ENCODE peak calls at places on chromosomes 1 and 21, in seven cellular contexts. R is dorsolateral prefrontal cortex, D is gastrocnemius medialis, L is MM.1S, X is nephron progenitor cell, S is endothelial cell, O is fibroblast of mammary gland. Z is an unnamed sample.

GRCh38 chr1:234781241-234782056 is 171.5 kb upstream of the IRF2BP2 start:
- DNase-seq in R (no peak), D (no peak), L (no peak), X (no peak), S (no peak), O (no peak), Z (no peak)

GRCh38 chr1:15741183-15741850 is 982 bp upstream of the TMEM82 start:
- DNase-seq in R (peak), D (peak), L (peak), X (peak), S (peak), O (peak), Z (peak)

GRCh38 chr1:246151796-246152434 is 355.2 kb downstream of the SMYD3 start:
- DNase-seq in R (no peak), D (no peak), L (no peak), X (no peak), S (no peak), O (peak), Z (no peak)

GRCh38 chr1:191669629-191670028 is 488.6 kb upstream of the RGS18 start:
- DNase-seq in R (no peak), D (no peak), L (no peak), X (no peak), S (no peak), O (no peak), Z (no peak)

GRCh38 chr1:173570370-173571030 is 32.4 kb downstream of the SLC9C2 start:
- DNase-seq in R (no peak), D (no peak), L (peak), X (no peak), S (no peak), O (no peak), Z (no peak)

GRCh38 chr1:183302452-183303324 is 115.5 kb downstream of the NMNAT2 start:
- DNase-seq in R (no peak), D (no peak), L (no peak), X (no peak), S (no peak), O (peak), Z (no peak)

GRCh38 chr21:42159560-42160110 is 59.3 kb upstream of the ABCG1 start:
- DNase-seq in R (peak), D (no peak), L (no peak), X (no peak), S (no peak), O (no peak), Z (no peak)

GRCh38 chr1:168170552-168171508 is 7.9 kb upstream of the TIPRL start:
- DNase-seq in R (no peak), D (no peak), L (no peak), X (no peak), S (no peak), O (no peak), Z (no peak)

GRCh38 chr1:22710688-22711024 is at the start of gene EPHB2:
- DNase-seq in R (peak), D (no peak), L (no peak), X (peak), S (no peak), O (peak), Z (peak)

GRCh38 chr1:25879675-25880074 is 4.2 kb upstream of the PAQR7 start:
- DNase-seq in R (peak), D (no peak), L (no peak), X (no peak), S (no peak), O (no peak), Z (no peak)

GRCh38 chr1:67626495-67627235 is 58.3 kb upstream of the GADD45A start:
- DNase-seq in R (no peak), D (no peak), L (no peak), X (no peak), S (no peak), O (peak), Z (no peak)

GRCh38 chr1:30409476-30410152 is 313.8 kb downstream of the MATN1 start:
- DNase-seq in R (no peak), D (no peak), L (no peak), X (no peak), S (peak), O (no peak), Z (no peak)

GRCh38 chr1:164654200-164654599 is 95.2 kb downstream of the PBX1 start:
- DNase-seq in R (no peak), D (no peak), L (no peak), X (no peak), S (no peak), O (no peak), Z (no peak)

GRCh38 chr1:220803401-220804201 is 16.9 kb downstream of the MTARC1 start:
- DNase-seq in R (no peak), D (no peak), L (peak), X (peak), S (peak), O (peak), Z (no peak)

GRCh38 chr1:68047659-68048026 is 2.8 kb downstream of the DIRAS3 start:
- DNase-seq in R (no peak), D (no peak), L (no peak), X (no peak), S (no peak), O (no peak), Z (no peak)

GRCh38 chr1:195082183-195082582 is 1526.1 kb downstream of the KCNT2 start:
- DNase-seq in R (no peak), D (no peak), L (no peak), X (no peak), S (no peak), O (no peak), Z (no peak)

GRCh38 chr1:167454304-167454928 is 63.9 kb downstream of the CD247 start:
- DNase-seq in R (no peak), D (no peak), L (no peak), X (no peak), S (no peak), O (no peak), Z (no peak)

GRCh38 chr1:147748687-147749350 is 11.6 kb downstream of the GJA5 start:
- DNase-seq in R (no peak), D (no peak), L (no peak), X (no peak), S (no peak), O (peak), Z (no peak)

GRCh38 chr1:1846386-1846918 is 44.4 kb downstream of the GNB1 start:
- DNase-seq in R (peak), D (no peak), L (no peak), X (no peak), S (no peak), O (no peak), Z (no peak)

GRCh38 chr1:85607126-85607912 is 26.8 kb downstream of the CCN1 start:
- DNase-seq in R (no peak), D (no peak), L (no peak), X (peak), S (peak), O (peak), Z (no peak)

GRCh38 chr1:187433598-187433997 is 604.8 kb downstream of the PLA2G4A start:
- DNase-seq in R (no peak), D (no peak), L (no peak), X (no peak), S (no peak), O (peak), Z (no peak)

GRCh38 chr1:35507947-35508346 is 49.3 kb downstream of the KIAA0319L start:
- DNase-seq in R (no peak), D (no peak), L (no peak), X (no peak), S (no peak), O (no peak), Z (no peak)

GRCh38 chr1:1574721-1575537 is at the start of gene SSU72:
- DNase-seq in R (peak), D (peak), L (peak), X (peak), S (peak), O (peak), Z (peak)

GRCh38 chr1:67134692-67135091 is at the start of gene C1orf141:
- DNase-seq in R (no peak), D (no peak), L (no peak), X (peak), S (peak), O (peak), Z (peak)

GRCh38 chr1:41508290-41508689 is 23.8 kb upstream of the EDN2 start:
- DNase-seq in R (no peak), D (no peak), L (no peak), X (no peak), S (no peak), O (no peak), Z (peak)

GRCh38 chr1:156214024-156214748 is 1.4 kb downstream of the PMF1 start:
- DNase-seq in R (no peak), D (no peak), L (no peak), X (no peak), S (no peak), O (peak), Z (no peak)

GRCh38 chr1:180299486-180300246 is 69.6 kb downstream of the LHX4 start:
- DNase-seq in R (no peak), D (no peak), L (no peak), X (no peak), S (no peak), O (no peak), Z (no peak)

GRCh38 chr1:30407030-30407861 is 316.1 kb downstream of the MATN1 start:
- DNase-seq in R (no peak), D (no peak), L (no peak), X (no peak), S (no peak), O (no peak), Z (no peak)

GRCh38 chr1:240149488-240150094 is 57.9 kb downstream of the FMN2 start:
- DNase-seq in R (no peak), D (no peak), L (peak), X (peak), S (peak), O (peak), Z (peak)

GRCh38 chr1:19042675-19043578 is 86.5 kb upstream of the IFFO2 start:
- DNase-seq in R (peak), D (no peak), L (no peak), X (no peak), S (no peak), O (no peak), Z (no peak)

GRCh38 chr1:186900539-186901237 is 71.9 kb downstream of the PLA2G4A start:
- DNase-seq in R (no peak), D (no peak), L (no peak), X (no peak), S (no peak), O (peak), Z (no peak)

GRCh38 chr1:225498539-225499135 is 70.8 kb upstream of the LBR start:
- DNase-seq in R (no peak), D (no peak), L (no peak), X (no peak), S (no peak), O (peak), Z (no peak)

GRCh38 chr1:69673301-69673700 is 105.6 kb downstream of the LRRC7 start:
- DNase-seq in R (no peak), D (no peak), L (no peak), X (no peak), S (no peak), O (no peak), Z (no peak)

GRCh38 chr1:110133436-110133835 is 16.9 kb upstream of the SLC6A17 start:
- DNase-seq in R (no peak), D (no peak), L (no peak), X (no peak), S (no peak), O (peak), Z (no peak)

GRCh38 chr1:110130989-110131388 is 18.7 kb downstream of the UBL4B start:
- DNase-seq in R (no peak), D (no peak), L (no peak), X (no peak), S (no peak), O (no peak), Z (no peak)

GRCh38 chr1:110134050-110134595 is 16.2 kb upstream of the SLC6A17 start:
- DNase-seq in R (no peak), D (no peak), L (no peak), X (no peak), S (no peak), O (no peak), Z (no peak)

GRCh38 chr1:110132682-110133081 is 17.6 kb upstream of the SLC6A17 start:
- DNase-seq in R (no peak), D (no peak), L (no peak), X (no peak), S (no peak), O (no peak), Z (no peak)

GRCh38 chr1:110130113-110130591 is 17.9 kb downstream of the UBL4B start:
- DNase-seq in R (peak), D (no peak), L (no peak), X (peak), S (no peak), O (peak), Z (no peak)
- TF ChIP-seq CTCF in R (no peak), D (no peak), L (no peak), X (no peak), S (no peak), O (no peak), Z (peak)

GRCh38 chr1:203338335-203339036 is 12.4 kb downstream of the FMOD start:
- DNase-seq in R (peak), D (no peak), L (peak), X (peak), S (peak), O (peak), Z (peak)
- TF ChIP-seq CTCF in R (peak), D (peak), L (peak), X (peak), S (peak), O (peak), Z (peak)

GRCh38 chr21:36733857-36734256 is 34.9 kb downstream of the SIM2 start:
- DNase-seq in R (no peak), D (no peak), L (no peak), X (no peak), S (no peak), O (no peak), Z (no peak)

GRCh38 chr21:36730291-36731281 is 31.7 kb downstream of the SIM2 start:
- DNase-seq in R (no peak), D (no peak), L (no peak), X (no peak), S (no peak), O (no peak), Z (no peak)

GRCh38 chr21:36732761-36733160 is 33.8 kb downstream of the SIM2 start:
- DNase-seq in R (no peak), D (no peak), L (no peak), X (no peak), S (no peak), O (no peak), Z (no peak)

GRCh38 chr21:36734367-36735200 is 35.7 kb downstream of the SIM2 start:
- DNase-seq in R (no peak), D (no peak), L (no peak), X (no peak), S (no peak), O (no peak), Z (no peak)

GRCh38 chr21:36732217-36732616 is 33.3 kb downstream of the SIM2 start:
- DNase-seq in R (no peak), D (no peak), L (no peak), X (no peak), S (no peak), O (no peak), Z (no peak)
- TF ChIP-seq CTCF in R (no peak), D (no peak), L (no peak), X (no peak), S (no peak), O (no peak), Z (no peak)

DNA sequence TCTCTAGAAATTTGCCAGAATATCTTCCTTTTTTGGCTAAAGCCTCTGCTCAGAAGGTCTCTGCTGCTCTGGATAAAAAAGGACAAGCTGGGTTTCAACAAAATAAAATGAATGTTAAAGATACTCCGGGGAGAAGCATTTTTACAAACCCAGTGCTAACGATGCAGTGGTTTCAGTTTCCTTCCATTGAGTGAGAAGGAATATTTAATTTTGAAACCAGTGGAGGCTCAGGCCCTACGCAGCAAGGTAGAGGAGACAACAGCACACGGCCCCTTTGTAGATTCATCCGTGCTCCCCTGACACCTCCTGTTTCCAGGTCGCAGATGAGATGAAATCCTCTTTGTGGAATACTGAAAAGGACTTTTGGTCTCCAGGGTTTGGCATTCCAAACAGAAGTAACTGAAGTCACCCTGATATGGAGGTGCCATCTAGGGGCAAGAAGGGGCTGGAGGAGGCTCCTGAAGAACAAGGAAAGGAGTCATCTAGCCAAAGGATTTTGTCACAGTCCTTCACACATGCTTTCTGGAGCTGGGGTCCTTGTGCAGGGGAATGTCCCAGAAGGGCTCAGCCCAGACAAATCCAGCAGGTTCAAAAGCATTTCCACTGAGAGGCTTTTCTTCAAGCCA is 65.7 kb upstream of the SYT6 start:
- DNase-seq in R (no peak), D (no peak), L (no peak), X (no peak), S (no peak), O (peak), Z (no peak)
- TF ChIP-seq CTCF in R (no peak), D (peak), L (no peak), X (no peak), S (no peak), O (peak), Z (no peak)

GRCh38 chr1:216562383-216562782 is 139.1 kb upstream of the USH2A start:
- DNase-seq in R (no peak), D (no peak), L (no peak), X (no peak), S (no peak), O (no peak), Z (no peak)
- TF ChIP-seq CTCF in R (no peak), D (no peak), L (peak), X (peak), S (no peak), O (no peak), Z (no peak)

DNA sequence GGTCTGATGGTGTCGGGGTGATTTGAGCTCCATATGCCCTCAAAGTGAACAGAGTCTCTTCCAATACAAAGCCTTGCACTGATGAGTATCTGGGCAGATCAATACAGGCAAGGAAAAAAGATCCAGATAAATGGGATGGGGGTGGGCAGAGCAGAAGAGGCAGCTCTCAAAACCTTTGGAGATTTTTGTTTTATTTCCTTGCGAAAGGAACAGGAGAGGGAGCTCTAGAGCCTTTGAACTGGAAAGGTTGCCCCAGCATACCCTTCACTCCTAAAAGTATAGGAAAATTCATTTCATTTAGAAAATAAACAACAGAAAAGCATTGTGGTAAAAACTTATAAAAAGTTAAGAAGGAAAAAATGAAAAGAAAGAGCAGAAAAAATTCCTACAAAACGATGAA is 31.4 kb upstream of the OLIG2 start:
- DNase-seq in R (no peak), D (no peak), L (peak), X (no peak), S (peak), O (peak), Z (no peak)
- TF ChIP-seq CTCF in R (no peak), D (peak), L (peak), X (peak), S (no peak), O (peak), Z (no peak)

DNA sequence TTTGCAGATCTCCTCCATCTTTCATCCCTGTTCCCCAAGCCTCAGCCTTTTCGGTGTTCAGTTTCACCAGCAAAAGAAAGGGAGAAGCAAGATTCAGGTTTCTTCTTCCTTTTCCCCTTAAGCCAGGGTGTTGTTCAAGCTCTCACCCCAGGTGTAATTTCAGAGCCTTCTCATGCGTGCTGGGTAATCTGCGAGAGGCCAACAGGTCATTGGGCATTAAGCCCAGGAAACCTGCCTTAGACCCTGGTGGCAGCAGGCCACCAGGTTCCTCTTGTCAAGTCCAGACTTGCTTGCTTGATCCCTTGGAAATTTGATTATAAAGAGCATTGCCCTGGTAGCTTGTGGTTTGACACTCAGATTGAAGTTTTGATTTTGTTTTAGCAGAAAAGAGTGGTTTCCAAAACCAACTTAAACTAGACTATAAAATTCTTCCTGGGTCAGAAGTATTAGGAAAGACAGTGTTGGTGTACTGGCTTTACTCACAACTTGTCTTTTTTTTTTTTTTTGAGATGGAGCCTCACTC is 6.9 kb downstream of the AKR1A1 start:
- DNase-seq in R (no peak), D (peak), L (no peak), X (no peak), S (no peak), O (no peak), Z (no peak)
- TF ChIP-seq CTCF in R (no peak), D (no peak), L (no peak), X (no peak), S (no peak), O (no peak), Z (no peak)

GRCh38 chr21:17428980-17429379 is 83.9 kb upstream of the CXADR start:
- DNase-seq in R (no peak), D (no peak), L (no peak), X (no peak), S (no peak), O (no peak), Z (no peak)
- TF ChIP-seq CTCF in R (no peak), D (no peak), L (no peak), X (no peak), S (no peak), O (no peak), Z (no peak)

DNA sequence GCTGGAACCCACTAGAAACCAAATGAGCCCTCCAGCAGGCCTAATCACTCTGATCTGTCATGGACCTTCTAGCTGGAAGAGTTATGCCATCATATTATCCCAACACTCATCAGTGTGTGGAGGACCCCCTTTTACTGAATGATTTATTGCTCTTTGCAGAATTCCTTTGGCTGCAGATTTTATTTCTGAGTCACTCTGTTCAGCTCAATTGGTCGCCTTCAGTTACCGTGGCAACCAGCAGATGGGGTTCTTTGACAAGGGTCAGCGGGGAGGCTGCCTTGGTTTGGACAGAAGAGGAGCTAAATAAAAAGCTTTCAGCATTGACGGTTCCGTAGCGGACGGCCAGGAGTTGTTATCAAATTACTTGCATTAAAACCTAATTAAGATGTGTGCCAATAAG is 220.1 kb downstream of the SDCCAG8 start:
- DNase-seq in R (peak), D (no peak), L (no peak), X (peak), S (peak), O (peak), Z (no peak)
- TF ChIP-seq CTCF in R (peak), D (no peak), L (no peak), X (peak), S (no peak), O (peak), Z (no peak)